ENCODE peak calls at places on chromosome 7, in five cellular contexts. R is pancreas; O is stimulated activated CD8-positive, alpha-beta memory T cell treated with anti-CD3 and anti-CD28 coated beads, Interleukin-7, amount 100 ng/mL, for 24 hours; W is central memory CD4-positive, alpha-beta T cell; I is NCI-H2081. M is an unnamed sample.

GRCh38 chr7:84701524-84702306 is 485.1 kb downstream of the SEMA3D start:
- DNase-seq in R (no peak), O (no peak), W (no peak), I (no peak), M (no peak)

GRCh38 chr7:97751566-97751965 is 19.7 kb downstream of the TAC1 start:
- DNase-seq in R (no peak), O (no peak), W (no peak), I (no peak), M (no peak)

GRCh38 chr7:148515728-148516715 is 74.5 kb upstream of the C7orf33 start:
- DNase-seq in R (no peak), O (no peak), W (no peak), I (no peak), M (no peak)

GRCh38 chr7:129258649-129259389 is 34.0 kb downstream of the AHCYL2 start:
- DNase-seq in R (no peak), O (no peak), W (peak), I (no peak), M (no peak)

GRCh38 chr7:47186316-47186715 is 395.6 kb downstream of the TNS3 start:
- DNase-seq in R (no peak), O (no peak), W (no peak), I (no peak), M (no peak)

GRCh38 chr7:107999814-108000560 is 3.0 kb downstream of the LAMB1 start:
- DNase-seq in R (no peak), O (no peak), W (no peak), I (no peak), M (no peak)

GRCh38 chr7:33452805-33453502 is 323.6 kb downstream of the BBS9 start:
- DNase-seq in R (no peak), O (no peak), W (no peak), I (no peak), M (no peak)

GRCh38 chr7:106010866-106011265 is 47.8 kb downstream of the CDHR3 start:
- DNase-seq in R (no peak), O (no peak), W (no peak), I (no peak), M (no peak)

GRCh38 chr7:117019786-117020604 is 66.7 kb downstream of the ST7 start:
- DNase-seq in R (peak), O (no peak), W (no peak), I (peak), M (peak)

GRCh38 chr7:13179011-13179574 is 491.7 kb downstream of the ARL4A start:
- DNase-seq in R (no peak), O (no peak), W (no peak), I (peak), M (no peak)

GRCh38 chr7:1639071-1639470 is 31.0 kb upstream of the ELFN1 start:
- DNase-seq in R (no peak), O (no peak), W (no peak), I (no peak), M (no peak)

GRCh38 chr7:7765422-7765821 is 47.0 kb upstream of the RPA3 start:
- DNase-seq in R (no peak), O (no peak), W (no peak), I (no peak), M (no peak)

M was measured in left colon.